ENCODE peak calls at places on chromosomes 12 and 14, in eight cellular contexts. One of them, this sample, is unnamed.

GRCh38 chr12:113912761-113913295 is 53.3 kb downstream of the RBM19 start:
- DNase-seq in fibroblast of lung: peak; percentile 78
- DNase-seq in neural progenitor cell: peak; percentile 89
- DNase-seq in IMR-90: peak; percentile 70
- DNase-seq in HepG2: peak; percentile 50
- DNase-seq in GM23248: peak; percentile 67
- DNase-seq in HCT116: peak; percentile 52
- DNase-seq in PC-3: peak; percentile 83
- DNase-seq in this sample: peak; percentile 39

GRCh38 chr14:94686511-94687160 is 74.4 kb downstream of the SERPINA3 start:
- DNase-seq in fibroblast of lung: no peak
- DNase-seq in neural progenitor cell: no peak
- DNase-seq in IMR-90: no peak
- DNase-seq in HepG2: no peak
- DNase-seq in GM23248: no peak
- DNase-seq in HCT116: no peak
- DNase-seq in PC-3: no peak
- DNase-seq in this sample: no peak

GRCh38 chr12:97022831-97023230 is 115.8 kb downstream of the NEDD1 start:
- DNase-seq in fibroblast of lung: no peak
- DNase-seq in neural progenitor cell: no peak
- DNase-seq in IMR-90: no peak
- DNase-seq in HepG2: no peak
- DNase-seq in GM23248: no peak
- DNase-seq in HCT116: no peak
- DNase-seq in PC-3: no peak
- DNase-seq in this sample: no peak

GRCh38 chr12:71397433-71397954 is 42.1 kb upstream of the LGR5 start:
- DNase-seq in fibroblast of lung: no peak
- DNase-seq in neural progenitor cell: no peak
- DNase-seq in IMR-90: no peak
- DNase-seq in HepG2: no peak
- DNase-seq in GM23248: peak; percentile 42
- DNase-seq in HCT116: no peak
- DNase-seq in PC-3: peak; percentile 92
- DNase-seq in this sample: peak; percentile 51

GRCh38 chr12:4037747-4038312 is 164.6 kb upstream of the PARP11 start:
- DNase-seq in fibroblast of lung: peak; percentile 68
- DNase-seq in neural progenitor cell: peak; percentile 59
- DNase-seq in IMR-90: peak; percentile 44
- DNase-seq in HepG2: peak; percentile 44
- DNase-seq in GM23248: peak; percentile 67
- DNase-seq in HCT116: no peak
- DNase-seq in PC-3: peak; percentile 58
- DNase-seq in this sample: no peak

GRCh38 chr12:55974308-55974724 is 438 bp downstream of the RAB5B start:
- DNase-seq in fibroblast of lung: peak; percentile 45
- DNase-seq in neural progenitor cell: no peak
- DNase-seq in IMR-90: peak; percentile 45
- DNase-seq in HepG2: peak; percentile 31
- DNase-seq in GM23248: peak; percentile 73
- DNase-seq in HCT116: no peak
- DNase-seq in PC-3: peak; percentile 40
- DNase-seq in this sample: peak; percentile 44

GRCh38 chr12:20716037-20716436 is 20.9 kb downstream of the SLCO1C1 start:
- DNase-seq in fibroblast of lung: no peak
- DNase-seq in neural progenitor cell: peak; percentile 20
- DNase-seq in IMR-90: no peak
- DNase-seq in HepG2: no peak
- DNase-seq in GM23248: no peak
- DNase-seq in HCT116: peak; percentile 3
- DNase-seq in PC-3: peak; percentile 31
- DNase-seq in this sample: no peak

GRCh38 chr14:23707415-23707814 is 71.3 kb downstream of the DHRS2 start:
- DNase-seq in fibroblast of lung: no peak
- DNase-seq in neural progenitor cell: no peak
- DNase-seq in IMR-90: no peak
- DNase-seq in HepG2: no peak
- DNase-seq in GM23248: no peak
- DNase-seq in HCT116: no peak
- DNase-seq in PC-3: no peak
- DNase-seq in this sample: no peak

DNA sequence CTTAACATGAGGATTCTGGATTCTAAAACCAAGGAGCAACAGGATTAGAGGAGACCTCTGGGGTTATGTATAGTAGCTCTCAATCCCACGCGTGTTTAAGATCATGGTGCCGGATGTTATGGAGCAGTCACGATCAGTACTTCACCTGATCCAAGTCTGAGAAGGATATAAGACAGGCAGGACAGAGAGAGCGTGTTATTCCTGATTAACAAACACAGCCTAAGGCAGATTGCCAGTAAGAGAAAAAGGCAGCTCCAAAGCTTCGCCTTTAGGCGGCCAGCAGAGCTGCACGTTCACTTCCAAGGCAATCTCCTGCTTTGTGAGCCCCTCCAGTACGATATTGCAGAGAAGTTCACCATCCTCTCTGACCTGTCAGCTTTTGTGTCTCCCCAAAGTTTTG is 5.5 kb downstream of the SETD3 start:
- DNase-seq in fibroblast of lung: peak; percentile 32
- DNase-seq in neural progenitor cell: no peak
- DNase-seq in IMR-90: no peak
- DNase-seq in HepG2: no peak
- DNase-seq in GM23248: no peak
- DNase-seq in HCT116: no peak
- DNase-seq in PC-3: no peak
- DNase-seq in this sample: no peak
- H4K20me1 ChIP-seq in fibroblast of lung: no peaks in the 10 kb centered on the region
- H4K20me1 ChIP-seq in neural progenitor cell: peaks cover 92% of the 10 kb centered on the region
- H4K20me1 ChIP-seq in IMR-90: peaks cover 57% of the 10 kb centered on the region
- H4K20me1 ChIP-seq in HepG2: peaks cover 18% of the 10 kb centered on the region
- H4K20me1 ChIP-seq in GM23248: peaks cover 18% of the 10 kb centered on the region
- H4K20me1 ChIP-seq in HCT116: no peaks in the 10 kb centered on the region
- H4K20me1 ChIP-seq in PC-3: peaks cover 46% of the 10 kb centered on the region
- H4K20me1 ChIP-seq in this sample: peaks cover 74% of the 10 kb centered on the region

GRCh38 chr14:32897724-32898064 is 41.0 kb upstream of the NPAS3 start:
- DNase-seq in fibroblast of lung: no peak
- DNase-seq in neural progenitor cell: no peak
- DNase-seq in IMR-90: no peak
- DNase-seq in HepG2: no peak
- DNase-seq in GM23248: no peak
- DNase-seq in HCT116: no peak
- DNase-seq in PC-3: peak; percentile 22
- DNase-seq in this sample: no peak
- H2AFZ ChIP-seq in fibroblast of lung: peak overlapping the region; percentile 96
- H2AFZ ChIP-seq in neural progenitor cell: peak overlapping the region; percentile 50
- H2AFZ ChIP-seq in IMR-90: peak overlapping the region; percentile 75
- H2AFZ ChIP-seq in HepG2: peak overlapping the region; percentile 99
- H2AFZ ChIP-seq in GM23248: peak overlapping the region; percentile 98
- H2AFZ ChIP-seq in HCT116: no peak overlapping the region
- H2AFZ ChIP-seq in PC-3: peak overlapping the region; percentile 93
- H2AFZ ChIP-seq in this sample: peak overlapping the region; percentile 77

GRCh38 chr14:73754911-73755360 is 40.8 kb upstream of the PNMA1 start:
- DNase-seq in fibroblast of lung: peak; percentile 64
- DNase-seq in neural progenitor cell: no peak
- DNase-seq in IMR-90: peak; percentile 54
- DNase-seq in HepG2: no peak
- DNase-seq in GM23248: peak; percentile 75
- DNase-seq in HCT116: no peak
- DNase-seq in PC-3: no peak
- DNase-seq in this sample: peak; percentile 84
- H4K20me1 ChIP-seq in fibroblast of lung: no peaks in the 10 kb centered on the region
- H4K20me1 ChIP-seq in neural progenitor cell: peaks cover 22% of the 10 kb centered on the region
- H4K20me1 ChIP-seq in IMR-90: peaks cover 89% of the 10 kb centered on the region
- H4K20me1 ChIP-seq in HepG2: peaks cover 55% of the 10 kb centered on the region
- H4K20me1 ChIP-seq in GM23248: peaks cover 11% of the 10 kb centered on the region
- H4K20me1 ChIP-seq in HCT116: no peaks in the 10 kb centered on the region
- H4K20me1 ChIP-seq in PC-3: peaks cover 60% of the 10 kb centered on the region
- H4K20me1 ChIP-seq in this sample: peaks cover 90% of the 10 kb centered on the region

GRCh38 chr14:105046891-105047282 is 18.3 kb downstream of the GPR132 start:
- DNase-seq in fibroblast of lung: no peak
- DNase-seq in neural progenitor cell: no peak
- DNase-seq in IMR-90: no peak
- DNase-seq in HepG2: no peak
- DNase-seq in GM23248: no peak
- DNase-seq in HCT116: no peak
- DNase-seq in PC-3: no peak
- DNase-seq in this sample: no peak

GRCh38 chr14:105047283-105048016 is 17.8 kb downstream of the GPR132 start:
- DNase-seq in fibroblast of lung: no peak
- DNase-seq in neural progenitor cell: no peak
- DNase-seq in IMR-90: no peak
- DNase-seq in HepG2: no peak
- DNase-seq in GM23248: no peak
- DNase-seq in HCT116: no peak
- DNase-seq in PC-3: no peak
- DNase-seq in this sample: no peak

GRCh38 chr14:105043656-105044055 is 21.6 kb downstream of the GPR132 start:
- DNase-seq in fibroblast of lung: no peak
- DNase-seq in neural progenitor cell: no peak
- DNase-seq in IMR-90: no peak
- DNase-seq in HepG2: no peak
- DNase-seq in GM23248: no peak
- DNase-seq in HCT116: no peak
- DNase-seq in PC-3: no peak
- DNase-seq in this sample: no peak

GRCh38 chr14:105042813-105043212 is 21.9 kb upstream of the CDCA4 start:
- DNase-seq in fibroblast of lung: no peak
- DNase-seq in neural progenitor cell: no peak
- DNase-seq in IMR-90: no peak
- DNase-seq in HepG2: no peak
- DNase-seq in GM23248: no peak
- DNase-seq in HCT116: no peak
- DNase-seq in PC-3: no peak
- DNase-seq in this sample: no peak

GRCh38 chr14:105045710-105046326 is 19.4 kb downstream of the GPR132 start:
- DNase-seq in fibroblast of lung: peak; percentile 74
- DNase-seq in neural progenitor cell: peak; percentile 94
- DNase-seq in IMR-90: peak; percentile 74
- DNase-seq in HepG2: peak; percentile 58
- DNase-seq in GM23248: peak; percentile 91
- DNase-seq in HCT116: peak; percentile 69
- DNase-seq in PC-3: peak; percentile 92
- DNase-seq in this sample: no peak
- H2AFZ ChIP-seq in fibroblast of lung: no peak overlapping the region
- H2AFZ ChIP-seq in neural progenitor cell: no peak overlapping the region
- H2AFZ ChIP-seq in IMR-90: peak overlapping the region; percentile 73
- H2AFZ ChIP-seq in HepG2: no peak overlapping the region
- H2AFZ ChIP-seq in GM23248: peak overlapping the region; percentile 74
- H2AFZ ChIP-seq in HCT116: peak overlapping the region; percentile 62
- H2AFZ ChIP-seq in PC-3: peak overlapping the region; percentile 62
- H2AFZ ChIP-seq in this sample: no peak overlapping the region

GRCh38 chr12:131963381-131963780 is 13.6 kb downstream of the EP400 start:
- DNase-seq in fibroblast of lung: no peak
- DNase-seq in neural progenitor cell: no peak
- DNase-seq in IMR-90: no peak
- DNase-seq in HepG2: no peak
- DNase-seq in GM23248: no peak
- DNase-seq in HCT116: no peak
- DNase-seq in PC-3: no peak
- DNase-seq in this sample: no peak
- H4K20me1 ChIP-seq in fibroblast of lung: no peaks in the 10 kb centered on the region
- H4K20me1 ChIP-seq in neural progenitor cell: peaks cover 68% of the 10 kb centered on the region
- H4K20me1 ChIP-seq in IMR-90: peaks cover 45% of the 10 kb centered on the region
- H4K20me1 ChIP-seq in HepG2: peaks cover 2% of the 10 kb centered on the region
- H4K20me1 ChIP-seq in GM23248: peaks cover 30% of the 10 kb centered on the region
- H4K20me1 ChIP-seq in HCT116: peaks cover 6% of the 10 kb centered on the region
- H4K20me1 ChIP-seq in PC-3: peaks cover 46% of the 10 kb centered on the region
- H4K20me1 ChIP-seq in this sample: peaks cover 80% of the 10 kb centered on the region

DNA sequence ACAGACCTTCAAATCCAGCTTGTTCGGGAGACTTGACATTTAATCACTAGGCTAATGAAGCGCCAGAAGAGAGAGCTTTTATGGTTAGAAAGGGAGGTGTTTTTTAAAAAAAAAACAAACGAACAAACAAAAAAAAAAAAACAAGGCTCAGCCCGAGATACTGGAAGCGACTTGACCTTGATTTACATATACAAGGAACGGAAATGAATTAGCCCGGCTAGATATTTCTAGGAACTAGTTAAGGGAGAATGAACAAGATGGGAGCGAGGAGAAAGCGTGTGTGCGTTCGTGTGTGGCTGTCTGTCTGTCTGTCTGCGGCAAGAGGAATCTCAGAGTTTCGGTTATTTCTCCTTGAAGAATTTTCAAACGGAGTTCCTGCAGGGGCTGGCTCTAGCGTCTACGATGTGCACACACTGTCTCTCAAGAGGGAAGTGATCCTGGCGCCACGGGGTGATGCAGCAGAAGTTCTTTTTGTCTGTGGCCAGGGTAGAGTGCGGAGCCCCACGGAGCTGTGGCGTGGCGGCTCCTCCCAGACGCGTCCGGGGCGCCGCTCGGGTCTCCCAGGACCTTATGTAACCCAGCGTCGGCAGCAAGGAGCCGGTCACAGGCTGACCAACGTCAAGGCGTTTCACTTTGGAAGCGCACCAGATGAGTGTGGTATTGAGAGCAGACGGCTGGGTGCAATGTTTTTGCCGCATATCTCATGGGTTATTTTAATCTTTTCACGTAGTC is 18.8 kb downstream of the SOCS2 start:
- DNase-seq in fibroblast of lung: peak; percentile 90
- DNase-seq in neural progenitor cell: peak; percentile 36
- DNase-seq in IMR-90: peak; percentile 87
- DNase-seq in HepG2: no peak
- DNase-seq in GM23248: peak; percentile 98
- DNase-seq in HCT116: peak; percentile 64
- DNase-seq in PC-3: peak; percentile 68
- DNase-seq in this sample: peak; percentile 87
- H2AFZ ChIP-seq in fibroblast of lung: peak overlapping the region; percentile 1
- H2AFZ ChIP-seq in neural progenitor cell: peak overlapping the region; percentile 53
- H2AFZ ChIP-seq in IMR-90: peak overlapping the region; percentile 84
- H2AFZ ChIP-seq in HepG2: no peak overlapping the region
- H2AFZ ChIP-seq in GM23248: peak overlapping the region; percentile 73
- H2AFZ ChIP-seq in HCT116: peak overlapping the region; percentile 100
- H2AFZ ChIP-seq in PC-3: peak overlapping the region; percentile 92
- H2AFZ ChIP-seq in this sample: peak overlapping the region; percentile 80

DNA sequence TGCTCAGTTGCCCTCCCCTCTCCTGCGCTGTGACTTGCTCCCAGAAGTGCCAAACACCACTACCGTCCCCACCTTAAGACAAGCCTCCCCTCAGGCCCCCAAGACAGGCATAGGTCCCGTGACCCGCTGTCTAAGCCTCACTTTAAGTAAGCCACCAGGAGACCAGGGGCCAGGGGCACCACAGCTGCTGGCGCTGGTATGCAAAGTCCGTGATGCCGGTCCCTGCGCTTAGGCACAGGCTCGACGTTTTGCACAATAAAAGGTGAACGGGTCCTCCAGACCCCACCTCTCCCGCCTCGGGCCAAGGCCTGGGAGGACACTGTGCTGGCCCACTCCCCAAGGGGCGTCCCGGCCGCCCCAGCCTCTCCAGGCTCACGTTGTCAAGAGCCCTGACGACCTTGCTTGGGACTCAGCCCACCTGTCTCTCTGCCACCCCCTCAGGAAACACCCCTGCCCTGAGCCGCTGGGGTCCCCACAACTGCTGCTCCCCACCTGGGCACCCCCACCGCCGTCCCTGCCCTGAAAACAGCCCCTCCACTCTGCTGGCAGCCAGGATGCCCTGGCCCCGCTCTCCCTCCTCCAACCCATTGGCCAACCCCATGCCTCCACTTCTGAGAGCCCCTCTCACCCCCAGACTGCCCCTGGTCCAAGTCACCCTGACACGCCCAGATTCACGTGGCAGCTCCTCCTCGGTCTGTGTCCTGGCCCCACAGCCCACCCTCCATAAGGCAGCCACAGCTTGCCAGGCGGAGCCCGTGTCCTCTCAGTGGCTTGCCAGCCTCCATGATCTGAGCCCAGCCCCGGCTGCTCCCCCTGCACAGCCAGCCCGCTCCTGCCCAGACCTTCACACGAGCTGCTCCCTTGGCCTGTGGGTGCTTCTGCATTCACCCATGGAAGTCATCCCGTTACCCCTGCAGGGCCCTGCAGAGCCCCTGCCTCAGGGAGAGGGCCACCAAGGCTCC is 11.9 kb downstream of the JAG2 start:
- DNase-seq in fibroblast of lung: no peak
- DNase-seq in neural progenitor cell: no peak
- DNase-seq in IMR-90: no peak
- DNase-seq in HepG2: no peak
- DNase-seq in GM23248: no peak
- DNase-seq in HCT116: no peak
- DNase-seq in PC-3: no peak
- DNase-seq in this sample: no peak
- H4K20me1 ChIP-seq in fibroblast of lung: no peaks in the 10 kb centered on the region
- H4K20me1 ChIP-seq in neural progenitor cell: no peaks in the 10 kb centered on the region
- H4K20me1 ChIP-seq in IMR-90: no peaks in the 10 kb centered on the region
- H4K20me1 ChIP-seq in HepG2: no peaks in the 10 kb centered on the region
- H4K20me1 ChIP-seq in GM23248: no peaks in the 10 kb centered on the region
- H4K20me1 ChIP-seq in HCT116: no peaks in the 10 kb centered on the region
- H4K20me1 ChIP-seq in PC-3: no peaks in the 10 kb centered on the region
- H4K20me1 ChIP-seq in this sample: no peaks in the 10 kb centered on the region